ENCODE peak calls at places on chromosomes 6 and 20, in eight cellular contexts. H is lower lobe of right lung, E is transverse colon, Q is mucosa of descending colon, G is keratinocyte, A is suprapubic skin, D is right lobe of liver, I is epithelial cell of esophagus. F is an unnamed sample.

GRCh38 chr6:79586548-79586947 is 44.6 kb upstream of the SH3BGRL2 start:
- DNase-seq in Q (peak; percentile 29), I (peak; percentile 55), A (no peak), E (no peak), G (no peak), H (no peak), D (no peak), F (no peak)

GRCh38 chr6:39881851-39882566 is 52.3 kb downstream of the MOCS1 start:
- DNase-seq in Q (no peak), D (no peak), G (no peak), A (no peak), I (no peak), E (no peak), H (no peak), F (no peak)

GRCh38 chr20:58719971-58720371 is 27.4 kb downstream of the NPEPL1 start:
- DNase-seq in D (peak; percentile 22), E (peak; percentile 13), I (no peak), Q (no peak), H (no peak), G (no peak), A (peak; percentile 37), F (no peak)

GRCh38 chr6:147504848-147505247 is 3.6 kb upstream of the SAMD5 start:
- DNase-seq in A (no peak), D (no peak), I (no peak), H (no peak), E (no peak), Q (no peak), G (no peak), F (no peak)

GRCh38 chr20:11411765-11412164 is 505.9 kb upstream of the BTBD3 start:
- DNase-seq in E (no peak), D (no peak), Q (no peak), G (no peak), H (no peak), A (no peak), I (no peak), F (no peak)

GRCh38 chr20:48667889-48668413 is 159.8 kb downstream of the PREX1 start:
- DNase-seq in E (no peak), I (no peak), Q (no peak), G (no peak), A (no peak), H (no peak), D (no peak), F (no peak)

GRCh38 chr6:15473741-15474161 is 189.1 kb downstream of the DTNBP1 start:
- DNase-seq in A (no peak), D (no peak), I (peak; percentile 46), E (no peak), H (no peak), Q (no peak), G (no peak), F (no peak)

GRCh38 chr20:63521602-63522001 is 1.0 kb downstream of the PPDPF start:
- DNase-seq in E (no peak), D (peak; percentile 44), H (peak; percentile 53), Q (no peak), G (no peak), I (no peak), A (no peak), F (no peak)

GRCh38 chr20:6665161-6665560 is 102.3 kb upstream of the BMP2 start:
- DNase-seq in E (no peak), I (peak; percentile 32), Q (no peak), A (no peak), G (no peak), H (no peak), D (no peak), F (no peak)

GRCh38 chr6:159487636-159488035 is 205.4 kb downstream of the SOD2 start:
- DNase-seq in H (no peak), D (no peak), Q (no peak), E (no peak), G (no peak), A (no peak), I (no peak), F (no peak)

GRCh38 chr20:38946836-38947235 is 15.3 kb upstream of the DHX35 start:
- DNase-seq in H (no peak), A (no peak), G (no peak), I (no peak), Q (no peak), E (no peak), D (no peak), F (no peak)

GRCh38 chr6:30769853-30770160 is 25.5 kb upstream of the IER3 start:
- DNase-seq in H (no peak), I (no peak), G (no peak), A (no peak), D (no peak), Q (no peak), E (no peak), F (no peak)

GRCh38 chr6:153084393-153084792 is 46.7 kb downstream of the RGS17 start:
- DNase-seq in E (no peak), H (no peak), G (no peak), Q (no peak), A (no peak), I (peak; percentile 41), D (no peak), F (no peak)

GRCh38 chr20:45440891-45441685 is 25.1 kb downstream of the PIGT start:
- DNase-seq in A (no peak), I (no peak), H (no peak), D (no peak), E (no peak), G (no peak), Q (no peak), F (no peak)

DNA sequence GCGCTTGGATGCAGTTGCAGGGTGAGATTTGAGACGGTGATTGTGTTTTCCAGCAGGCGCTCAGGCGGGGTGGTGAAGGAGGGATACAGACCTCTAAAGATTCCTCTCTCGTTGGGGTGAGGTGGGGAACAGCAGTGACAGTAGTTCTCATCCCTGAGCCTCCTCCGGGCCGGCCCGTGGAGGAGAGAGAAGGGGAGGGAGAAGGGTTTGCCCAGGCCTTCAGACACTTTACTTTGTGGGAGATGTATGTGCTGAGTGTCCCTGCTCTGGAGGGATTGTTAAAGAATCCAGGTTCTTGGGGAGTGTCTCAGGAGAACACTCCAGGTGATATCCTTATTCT is 41.0 kb downstream of the PSMB9 start:
- DNase-seq in I (peak; percentile 8), H (no peak), A (no peak), G (no peak), E (no peak), D (no peak), Q (no peak), F (no peak)
- TF ChIP-seq CTCF in I (no peak), H (no peak), A (no peak), G (no peak), E (no peak), D (no peak), Q (no peak), F (no peak)

GRCh38 chr6:6219716-6220115 is 100.7 kb downstream of the F13A1 start:
- DNase-seq in H (no peak), D (no peak), A (no peak), I (no peak), E (no peak), G (no peak), Q (no peak), F (no peak)

GRCh38 chr6:6220718-6221117 is 99.7 kb downstream of the F13A1 start:
- DNase-seq in A (no peak), D (no peak), Q (no peak), G (no peak), I (no peak), E (no peak), H (no peak), F (no peak)

GRCh38 chr6:6218246-6219085 is 102.0 kb downstream of the F13A1 start:
- DNase-seq in H (no peak), I (peak; percentile 32), E (no peak), G (no peak), D (no peak), A (no peak), Q (no peak), F (no peak)

GRCh38 chr6:6221829-6222535 is 98.5 kb downstream of the F13A1 start:
- DNase-seq in G (no peak), E (peak; percentile 21), H (no peak), I (peak; percentile 2), D (no peak), A (no peak), Q (peak; percentile 75), F (no peak)

GRCh38 chr6:6217838-6218237 is 102.6 kb downstream of the F13A1 start:
- DNase-seq in E (no peak), A (no peak), G (no peak), I (no peak), H (no peak), Q (no peak), D (no peak), F (no peak)
- TF ChIP-seq CTCF in E (no peak), A (no peak), G (no peak), I (no peak), H (no peak), Q (no peak), D (no peak), F (no peak)

GRCh38 chr6:34414999-34415858 is 10.6 kb downstream of the RPS10 start:
- DNase-seq in E (peak; percentile 62), G (no peak), A (peak; percentile 69), I (peak; percentile 71), D (peak; percentile 75), H (no peak), Q (peak; percentile 84), F (no peak)
- TF ChIP-seq CTCF in E (peak; percentile 91), G (peak; percentile 54), A (peak; percentile 85), I (peak; percentile 71), D (peak; percentile 77), H (peak; percentile 74), Q (peak; percentile 40), F (no peak)

GRCh38 chr20:50456452-50457324 is 53.5 kb upstream of the PTPN1 start:
- DNase-seq in Q (no peak), H (no peak), D (no peak), E (no peak), A (no peak), I (no peak), G (no peak), F (no peak)
- TF ChIP-seq CTCF in Q (no peak), H (no peak), D (peak; percentile 26), E (no peak), A (no peak), I (peak; percentile 30), G (no peak), F (no peak)

GRCh38 chr20:35618032-35618371 is 2.4 kb downstream of the SPAG4 start:
- DNase-seq in G (no peak), D (peak; percentile 42), A (no peak), I (no peak), E (no peak), H (no peak), Q (no peak), F (no peak)

GRCh38 chr20:35616465-35617396 is 1.1 kb downstream of the SPAG4 start:
- DNase-seq in G (peak; percentile 98), D (peak; percentile 89), E (peak; percentile 93), A (peak; percentile 95), H (peak; percentile 93), Q (peak; percentile 92), I (peak; percentile 83), F (peak; percentile 54)

GRCh38 chr20:35618372-35619131 is 2.9 kb downstream of the SPAG4 start:
- DNase-seq in I (peak; percentile 50), D (peak; percentile 50), G (no peak), E (no peak), H (peak; percentile 55), A (no peak), Q (no peak), F (peak; percentile 27)

GRCh38 chr20:35615667-35616464 is at the start of gene SPAG4:
- DNase-seq in Q (peak; percentile 100), A (peak; percentile 99), E (peak; percentile 100), D (peak; percentile 100), G (no peak), H (peak; percentile 100), I (peak; percentile 100), F (peak; percentile 98)

GRCh38 chr20:35617397-35618031 is 1.9 kb downstream of the SPAG4 start:
- DNase-seq in Q (peak; percentile 57), D (peak; percentile 67), A (no peak), I (peak; percentile 63), G (no peak), H (peak; percentile 58), E (peak; percentile 65), F (peak; percentile 51)
- TF ChIP-seq CTCF in Q (no peak), D (peak; percentile 28), A (peak; percentile 11), I (peak; percentile 46), G (peak; percentile 46), H (peak; percentile 41), E (peak; percentile 48), F (no peak)